ENCODE peak calls at places on chromosomes 6 and 20, in six cellular contexts. I is A549, S is GM12878, N is upper lobe of left lung, W is K562, J is HepG2. V is an unnamed sample.

GRCh38 chr6:56312049-56312448 is 64.7 kb upstream of the COL21A1 start:
- ATAC-seq in W (no peak), N (no peak), S (no peak), I (no peak), J (no peak), V (no peak)

GRCh38 chr6:157226026-157226639 is 97.2 kb downstream of the TMEM242 start:
- ATAC-seq in W (no peak), N (peak), I (no peak), J (no peak), S (no peak), V (peak)

GRCh38 chr20:62156254-62156556 is 12.6 kb downstream of the SS18L1 start:
- ATAC-seq in J (peak), I (peak), S (peak), N (no peak), W (peak), V (no peak)

GRCh38 chr6:16493112-16493511 is 254.7 kb downstream of the GMPR start:
- ATAC-seq in W (no peak), I (no peak), J (no peak), S (peak), N (no peak), V (no peak)

GRCh38 chr6:168156742-168157265 is 77.8 kb upstream of the FRMD1 start:
- ATAC-seq in N (no peak), I (no peak), S (no peak), J (no peak), W (no peak), V (no peak)

GRCh38 chr6:90947184-90948064 is 360.6 kb upstream of the MAP3K7 start:
- ATAC-seq in W (no peak), S (no peak), N (peak), J (peak), I (no peak), V (peak)

GRCh38 chr20:20299904-20300303 is 68.0 kb upstream of the INSM1 start:
- ATAC-seq in W (no peak), J (no peak), I (no peak), S (no peak), N (no peak), V (no peak)

GRCh38 chr6:72560721-72561593 is 60.9 kb upstream of the KCNQ5 start:
- ATAC-seq in S (peak), N (no peak), J (peak), W (peak), I (peak), V (no peak)

GRCh38 chr6:167782698-167783517 is 43.8 kb upstream of the AFDN start:
- ATAC-seq in I (no peak), W (peak), S (no peak), J (peak), N (no peak), V (no peak)

GRCh38 chr20:24158271-24158670 is 169.7 kb upstream of the GGTLC1 start:
- ATAC-seq in W (no peak), N (no peak), I (no peak), S (no peak), J (no peak), V (no peak)

GRCh38 chr6:128202169-128202765 is 301.4 kb upstream of the THEMIS start:
- ATAC-seq in J (peak), W (no peak), S (no peak), N (no peak), I (no peak), V (no peak)

GRCh38 chr6:107348224-107348623 is 111.1 kb downstream of the PDSS2 start:
- ATAC-seq in S (no peak), W (no peak), I (no peak), N (no peak), J (no peak), V (no peak)

GRCh38 chr6:107820571-107821261 is 3.4 kb downstream of the SCML4 start:
- ATAC-seq in I (no peak), S (no peak), N (peak), W (no peak), J (no peak), V (no peak)

GRCh38 chr20:926646-927045 is 10.5 kb upstream of the ANGPT4 start:
- ATAC-seq in W (no peak), N (no peak), I (no peak), S (no peak), J (no peak), V (no peak)

GRCh38 chr20:45841407-45842129 is 8.0 kb downstream of the SNX21 start:
- ATAC-seq in N (no peak), W (no peak), J (no peak), I (no peak), S (no peak), V (no peak)

GRCh38 chr6:149087898-149088297 is 229.6 kb upstream of the TAB2 start:
- ATAC-seq in W (peak), N (no peak), I (no peak), S (no peak), J (no peak), V (no peak)

GRCh38 chr6:105748737-105749161 is 337.4 kb upstream of the PRDM1 start:
- ATAC-seq in J (no peak), N (peak), S (no peak), I (no peak), W (peak), V (no peak)

GRCh38 chr20:53609501-53610445 is 16.1 kb upstream of the ZNF217 start:
- ATAC-seq in N (peak), J (no peak), S (peak), W (peak), I (peak), V (no peak)

GRCh38 chr6:56875961-56876360 is 78.9 kb upstream of the BEND6 start:
- ATAC-seq in W (no peak), N (no peak), J (peak), I (peak), S (no peak), V (no peak)

GRCh38 chr6:156842598-156843250 is 65.5 kb downstream of the ARID1B start:
- ATAC-seq in I (no peak), N (no peak), S (no peak), W (no peak), J (no peak), V (no peak)

GRCh38 chr6:317452-318144 is 25.3 kb downstream of the DUSP22 start:
- ATAC-seq in I (no peak), W (no peak), N (no peak), S (peak), J (no peak), V (no peak)

GRCh38 chr6:164216839-164217238 is 802.3 kb downstream of the QKI start:
- ATAC-seq in N (no peak), S (no peak), W (no peak), J (no peak), I (no peak), V (no peak)

DNA sequence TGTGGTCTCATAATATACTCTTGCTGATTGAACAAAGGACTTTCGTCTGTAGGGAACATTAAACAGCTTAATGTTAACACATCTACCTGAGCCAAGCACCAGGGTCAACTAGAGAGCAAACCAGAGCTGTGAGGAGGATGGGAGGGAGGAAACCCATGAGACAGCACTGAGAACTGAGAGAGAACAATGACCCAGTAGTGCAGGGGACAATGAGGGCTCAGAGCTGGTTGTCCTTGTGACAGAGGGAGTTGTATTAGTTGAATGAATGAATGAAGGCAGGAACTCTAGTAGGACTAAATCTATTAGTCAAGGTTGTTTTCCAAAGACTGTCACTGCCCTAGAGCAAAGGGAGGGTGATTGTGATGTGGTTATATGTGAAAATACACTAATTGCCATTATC is 28.2 kb upstream of the GSTA4 start:
- ATAC-seq in S (no peak), W (no peak), I (no peak), N (no peak), J (no peak), V (no peak)
- H3K27ac ChIP-seq in S (no peak), W (no peak), I (no peak), N (no peak), J (no peak), V (no peak)

GRCh38 chr20:38109657-38110524 is 55.2 kb downstream of the TGM2 start:
- ATAC-seq in N (peak), W (peak), I (peak), J (peak), S (no peak), V (peak)
- TF ChIP-seq EP300 in N (no peak), W (peak), I (peak), J (peak), S (no peak), V (no peak)

DNA sequence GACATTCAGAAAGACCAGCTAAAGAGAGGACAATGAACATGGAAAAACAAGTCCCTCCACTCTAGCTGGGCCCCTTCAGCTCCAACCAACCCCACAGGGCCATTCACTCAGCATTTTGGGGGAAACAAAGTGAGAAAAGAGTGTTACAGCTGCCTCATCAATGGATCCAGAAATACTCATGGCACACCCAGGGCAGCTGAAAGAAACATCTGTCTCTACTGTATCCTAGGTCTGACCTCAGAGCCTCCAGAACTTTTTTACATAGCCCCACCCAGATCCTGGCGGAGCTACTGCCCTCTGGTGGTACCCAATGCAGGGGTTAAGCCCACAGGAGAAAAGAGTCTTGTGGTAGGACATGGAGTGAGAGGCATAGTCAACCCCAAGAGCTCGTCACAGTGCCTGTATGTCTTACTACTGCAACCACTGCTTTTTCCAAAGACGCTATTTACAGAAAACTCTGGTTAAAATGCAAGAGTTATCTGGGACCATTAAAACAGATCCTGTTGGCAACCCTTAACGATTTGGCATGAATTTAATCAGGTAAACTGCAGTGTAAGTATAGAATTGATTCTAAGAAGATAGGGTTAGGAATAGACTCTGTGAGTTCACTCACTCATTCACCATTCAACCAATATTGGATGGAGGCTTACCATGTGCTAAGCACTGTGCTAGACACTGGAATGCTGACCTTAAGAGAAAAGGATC is 37.4 kb upstream of the FAM83C start:
- ATAC-seq in J (peak), S (peak), W (peak), N (peak), I (peak), V (no peak)
- TF ChIP-seq CTCF in J (peak), S (peak), W (peak), N (peak), I (peak), V (no peak)

GRCh38 chr20:22775671-22776139 is 191.3 kb upstream of the FOXA2 start:
- ATAC-seq in J (no peak), N (no peak), W (no peak), S (no peak), I (peak), V (no peak)
- H3K27ac ChIP-seq in J (no peak), N (no peak), W (no peak), S (no peak), I (peak), V (no peak)

GRCh38 chr6:15457121-15457646 is 205.6 kb downstream of the DTNBP1 start:
- ATAC-seq in J (no peak), I (no peak), S (no peak), N (no peak), W (no peak), V (no peak)
- TF ChIP-seq EP300 in J (no peak), I (no peak), S (no peak), N (no peak), W (no peak), V (no peak)

GRCh38 chr20:22285555-22285954 is 298.8 kb downstream of the FOXA2 start:
- ATAC-seq in S (no peak), W (peak), I (peak), J (peak), N (no peak), V (no peak)
- TF ChIP-seq CTCF in S (no peak), W (no peak), I (no peak), J (peak), N (no peak), V (no peak)

GRCh38 chr6:113645576-113645970 is 211.6 kb upstream of the MARCKS start:
- ATAC-seq in I (peak), N (peak), S (peak), W (no peak), J (no peak), V (no peak)

GRCh38 chr6:113640046-113640445 is 217.1 kb upstream of the MARCKS start:
- ATAC-seq in W (no peak), J (no peak), I (no peak), N (no peak), S (no peak), V (no peak)

GRCh38 chr6:113642390-113642713 is 214.8 kb upstream of the MARCKS start:
- ATAC-seq in N (no peak), J (peak), S (no peak), W (no peak), I (no peak), V (no peak)

GRCh38 chr6:113644861-113645575 is 212.1 kb upstream of the MARCKS start:
- ATAC-seq in N (peak), J (no peak), W (no peak), I (no peak), S (peak), V (no peak)

DNA sequence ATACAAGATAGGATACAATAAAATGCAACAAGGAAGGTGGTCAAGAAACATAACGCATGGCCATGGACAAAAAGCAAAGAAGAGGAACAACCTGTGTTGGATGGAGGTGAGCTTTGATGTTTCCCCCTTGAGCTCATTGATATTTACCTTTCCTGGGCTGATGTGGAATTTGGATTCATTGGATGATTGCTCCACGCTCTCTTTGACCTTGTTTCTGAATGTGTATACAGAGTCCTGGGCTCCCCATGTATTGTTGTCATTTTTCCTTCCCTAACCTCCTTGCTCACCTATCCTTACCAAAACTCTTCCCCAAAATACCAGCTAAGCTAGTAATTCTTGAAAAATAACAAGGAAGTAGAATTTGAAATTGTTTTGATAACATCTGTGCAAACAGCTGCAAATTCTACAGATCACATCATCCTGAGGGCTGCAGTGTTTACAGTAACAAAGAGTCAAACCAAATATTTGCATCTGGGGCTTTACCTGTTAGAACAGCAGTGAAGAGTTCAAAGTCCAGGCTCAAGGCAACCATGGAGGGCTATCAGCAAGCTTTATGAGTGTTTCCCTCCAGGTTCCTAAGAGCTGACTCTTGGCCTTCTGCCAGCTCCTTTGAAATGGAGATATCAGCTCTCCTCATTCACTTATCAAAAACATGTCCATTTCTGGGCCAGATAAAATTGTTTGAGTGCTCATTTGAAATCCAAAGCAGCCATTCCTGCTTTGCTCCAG is 214.3 kb upstream of the MARCKS start:
- ATAC-seq in J (peak), N (peak), S (peak), I (peak), W (peak), V (no peak)
- H3K27ac ChIP-seq in J (peak), N (no peak), S (peak), I (peak), W (no peak), V (no peak)

GRCh38 chr6:5175195-5175594 is 85.6 kb downstream of the LYRM4 start:
- ATAC-seq in N (no peak), J (peak), W (peak), I (no peak), S (peak), V (no peak)

GRCh38 chr6:5174756-5175155 is 86.0 kb downstream of the LYRM4 start:
- ATAC-seq in S (peak), N (no peak), W (no peak), I (no peak), J (no peak), V (no peak)

GRCh38 chr6:5173862-5174643 is 86.7 kb downstream of the LYRM4 start:
- ATAC-seq in J (no peak), I (no peak), S (peak), N (no peak), W (no peak), V (no peak)

GRCh38 chr6:5172057-5172683 is 87.0 kb downstream of the PPP1R3G start:
- ATAC-seq in I (no peak), J (no peak), W (no peak), N (no peak), S (no peak), V (no peak)

GRCh38 chr6:5175635-5176034 is 85.1 kb downstream of the LYRM4 start:
- ATAC-seq in I (no peak), J (no peak), N (no peak), W (peak), S (peak), V (no peak)
- TF ChIP-seq EP300 in I (no peak), J (no peak), N (no peak), W (no peak), S (no peak), V (no peak)

GRCh38 chr6:35757461-35758123 is 18.8 kb upstream of the CLPSL2 start:
- ATAC-seq in N (no peak), S (peak), J (peak), W (peak), I (peak), V (no peak)
- TF ChIP-seq CTCF in N (no peak), S (peak), J (peak), W (peak), I (peak), V (no peak)

GRCh38 chr6:36245572-36246031 is 24.3 kb upstream of the PNPLA1 start:
- ATAC-seq in J (peak), I (no peak), S (peak), N (no peak), W (peak), V (no peak)
- H3K27ac ChIP-seq in J (no peak), I (no peak), S (no peak), N (no peak), W (no peak), V (no peak)

V was measured in gastroesophageal sphincter.